ENCODE peak calls at places on chromosomes 5 and 9, in four cellular contexts. I is prostate gland, B is left ventricle myocardium inferior, L is RWPE2. D is an unnamed sample.

GRCh38 chr5:111254613-111255012 is 30.4 kb downstream of the CAMK4 start:
- DNase-seq in I (no peak), B (no peak), L (no peak), D (no peak)

GRCh38 chr9:131677445-131678180 is 62.3 kb downstream of the RAPGEF1 start:
- DNase-seq in I (no peak), B (no peak), L (no peak), D (peak)

GRCh38 chr5:68749648-68750047 is 344.2 kb upstream of the SLC30A5 start:
- DNase-seq in I (no peak), B (no peak), L (no peak), D (no peak)

GRCh38 chr9:95880011-95880690 is 4.7 kb downstream of the ERCC6L2 start:
- DNase-seq in I (no peak), B (no peak), L (no peak), D (peak)

GRCh38 chr5:148976569-148977321 is 86.1 kb downstream of the SH3TC2 start:
- DNase-seq in I (peak), B (no peak), L (no peak), D (no peak)

GRCh38 chr9:86046080-86046636 is 53.2 kb downstream of the GOLM1 start:
- DNase-seq in I (peak), B (no peak), L (no peak), D (no peak)

GRCh38 chr9:96777539-96777864 is 385 bp downstream of the ZNF510 start:
- DNase-seq in I (no peak), B (no peak), L (no peak), D (no peak)

GRCh38 chr9:17204611-17205165 is 69.8 kb downstream of the CNTLN start:
- DNase-seq in I (no peak), B (no peak), L (no peak), D (no peak)

GRCh38 chr9:109467936-109468335 is 30.2 kb downstream of the PTPN3 start:
- DNase-seq in I (no peak), B (no peak), L (no peak), D (no peak)

GRCh38 chr9:124877383-124877782 is 15.5 kb downstream of the ARPC5L start:
- DNase-seq in I (no peak), B (no peak), L (no peak), D (no peak)

GRCh38 chr9:14478175-14479165 is 164.5 kb upstream of the NFIB start:
- DNase-seq in I (no peak), B (no peak), L (no peak), D (no peak)

GRCh38 chr9:132183134-132183533 is 21.3 kb downstream of the NTNG2 start:
- DNase-seq in I (no peak), B (no peak), L (no peak), D (no peak)

GRCh38 chr9:121302341-121302740 is 34.4 kb downstream of the GSN start:
- DNase-seq in I (no peak), B (no peak), L (peak), D (no peak)

GRCh38 chr9:136277746-136278145 is 26.1 kb downstream of the CCDC187 start:
- DNase-seq in I (no peak), B (no peak), L (no peak), D (no peak)
- TF ChIP-seq CTCF in I (no peak), B (no peak), L (no peak), D (no peak)

GRCh38 chr5:126776499-126777256 is at the start of gene LMNB1:
- DNase-seq in I (peak), B (peak), L (peak), D (peak)
- TF ChIP-seq CTCF in I (no peak), B (peak), L (no peak), D (no peak)

GRCh38 chr9:72844440-72844768 is 108.4 kb downstream of the ALDH1A1 start:
- DNase-seq in I (no peak), B (no peak), L (no peak), D (no peak)

GRCh38 chr9:72839140-72839539 is 113.7 kb downstream of the ALDH1A1 start:
- DNase-seq in I (no peak), B (no peak), L (no peak), D (no peak)

GRCh38 chr9:72843525-72844439 is 109.1 kb downstream of the ALDH1A1 start:
- DNase-seq in I (no peak), B (no peak), L (no peak), D (no peak)
- TF ChIP-seq CTCF in I (no peak), B (no peak), L (no peak), D (no peak)

DNA sequence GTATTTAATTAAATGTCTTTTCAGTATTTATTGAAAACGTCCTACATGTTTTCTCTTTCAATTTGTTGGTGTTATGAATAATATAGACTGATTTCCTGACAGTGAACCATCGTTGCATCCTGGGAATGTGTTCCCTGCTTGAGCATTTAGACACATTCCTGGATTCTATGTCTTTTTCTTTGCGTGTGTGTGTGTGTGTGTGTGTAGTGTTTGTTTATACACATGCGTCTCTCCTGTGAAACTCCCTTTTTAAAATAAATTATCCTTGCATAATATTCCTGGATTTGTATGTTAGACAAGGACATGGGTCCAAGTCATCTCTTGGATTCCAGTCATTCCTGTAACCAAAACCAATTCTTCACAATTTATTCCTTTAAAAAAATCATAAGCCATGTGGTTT is 153.4 kb downstream of the HSPA4 start:
- DNase-seq in I (no peak), B (no peak), L (no peak), D (no peak)
- TF ChIP-seq CTCF in I (no peak), B (no peak), L (no peak), D (no peak)

DNA sequence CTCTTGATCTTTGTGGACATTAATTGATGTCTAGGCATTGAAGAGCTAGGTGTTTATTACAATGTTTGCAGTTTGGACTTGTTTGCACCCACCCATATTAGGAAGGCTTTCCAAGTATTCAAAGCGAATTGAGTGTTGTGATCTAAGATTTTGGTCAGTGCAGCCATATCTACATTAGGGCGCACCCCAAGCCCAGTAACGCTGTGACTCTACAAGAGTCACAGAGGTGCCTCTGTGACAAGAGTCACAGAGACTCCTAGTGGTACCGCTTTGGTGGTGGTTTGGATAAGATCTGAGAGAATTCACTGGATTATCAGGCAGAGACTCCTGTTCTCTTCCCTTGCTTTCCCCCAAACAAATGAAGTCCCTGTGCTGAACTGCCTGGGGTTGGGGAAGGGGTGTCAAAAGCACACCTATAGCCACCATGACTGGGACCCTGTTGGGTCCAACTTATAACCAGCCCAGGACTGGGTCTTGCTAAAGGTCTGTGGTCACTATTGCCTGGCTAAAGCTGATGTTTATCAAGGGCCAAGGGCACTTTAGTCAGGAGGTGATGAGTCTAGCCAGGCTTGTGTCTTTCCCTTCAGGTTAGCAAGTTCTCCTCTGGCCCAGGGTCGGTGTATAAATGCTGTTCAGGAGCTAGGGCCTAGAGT is 114.1 kb upstream of the RIOK2 start:
- DNase-seq in I (no peak), B (no peak), L (no peak), D (no peak)
- TF ChIP-seq CTCF in I (no peak), B (peak), L (peak), D (peak)

GRCh38 chr5:128825826-128826225 is 139.5 kb upstream of the SLC27A6 start:
- DNase-seq in I (no peak), B (no peak), L (no peak), D (no peak)
- TF ChIP-seq CTCF in I (no peak), B (no peak), L (no peak), D (no peak)

DNA sequence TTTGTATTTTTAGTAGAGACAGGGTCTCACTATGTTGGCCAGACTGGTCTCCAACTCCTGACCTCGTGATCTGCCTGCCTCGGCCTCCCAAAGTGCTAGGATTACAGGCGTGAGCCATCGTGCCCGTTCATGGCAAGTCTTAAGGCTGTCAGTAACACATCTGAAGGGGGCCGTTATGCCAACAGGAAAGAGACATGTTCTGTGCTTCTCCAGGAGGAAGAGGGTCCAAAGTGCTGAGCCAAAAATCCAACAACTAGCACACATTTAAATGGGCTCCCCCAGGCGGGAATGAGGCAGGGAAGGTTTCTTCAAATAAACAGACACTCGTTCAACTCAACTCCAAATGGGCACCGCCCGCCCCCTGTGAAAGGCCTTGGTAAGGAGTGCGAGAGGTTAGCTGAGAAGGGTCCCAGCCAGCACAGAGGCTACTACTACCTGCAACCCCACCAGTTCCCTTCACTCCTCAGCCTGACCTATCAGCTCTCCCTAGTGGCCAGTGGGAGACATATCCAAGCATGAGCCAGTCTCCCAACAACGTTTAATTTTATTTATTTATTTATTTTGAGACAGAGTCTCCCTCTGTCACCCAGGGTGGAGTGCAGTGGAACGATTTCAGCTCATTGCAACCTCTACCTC is 84.1 kb upstream of the DMRT1 start:
- DNase-seq in I (peak), B (no peak), L (peak), D (peak)
- TF ChIP-seq CTCF in I (no peak), B (peak), L (peak), D (peak)

DNA sequence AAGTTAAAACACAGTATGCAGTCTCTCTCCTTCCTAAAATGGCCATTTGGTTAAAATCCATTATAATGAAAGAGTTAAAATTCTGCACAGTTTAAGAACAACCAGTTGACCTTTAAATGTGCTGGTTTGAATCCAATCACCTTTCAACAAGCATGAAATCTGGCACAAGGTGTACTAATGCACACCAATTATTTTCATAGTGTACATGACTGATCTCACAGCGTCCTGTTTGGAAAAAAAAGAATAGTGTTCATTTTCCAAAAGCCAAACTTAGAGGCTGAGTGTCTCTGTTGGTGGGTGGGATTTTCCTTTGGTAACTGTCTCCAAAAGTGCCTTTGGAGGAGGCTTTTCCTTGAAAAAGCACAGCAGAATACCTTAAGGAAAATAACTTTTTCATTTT is 180.6 kb downstream of the DEPDC1B start:
- DNase-seq in I (no peak), B (no peak), L (no peak), D (no peak)
- TF ChIP-seq CTCF in I (no peak), B (no peak), L (no peak), D (no peak)

DNA sequence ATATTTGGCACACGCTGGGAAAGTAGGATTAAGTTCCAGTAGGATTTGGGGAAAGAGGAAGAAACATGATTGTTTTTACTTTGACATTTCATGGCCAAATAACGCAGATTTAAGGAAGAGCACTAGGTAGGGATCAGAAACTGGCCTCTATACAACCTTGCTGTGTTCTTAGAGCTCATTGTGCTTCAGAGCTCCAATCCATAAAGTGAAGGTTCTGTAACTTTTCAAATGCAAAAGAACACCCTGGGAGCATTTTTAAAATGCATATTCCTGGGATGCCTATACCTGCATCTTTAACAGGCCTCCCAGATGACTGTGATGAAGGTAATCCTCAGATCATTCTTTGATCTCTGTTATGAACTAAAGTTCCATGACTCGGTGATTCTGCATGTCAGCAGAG is 77.1 kb downstream of the YIPF5 start:
- DNase-seq in I (no peak), B (no peak), L (no peak), D (no peak)
- TF ChIP-seq CTCF in I (no peak), B (no peak), L (no peak), D (no peak)

D was measured in AG04450.